ENCODE peak calls at places on chromosomes 11 and 22, in four cellular contexts. K is A549, N is HepG2, Q is HCT116. S is an unnamed sample.

GRCh38 chr11:63516109-63516508 is 10.2 kb downstream of the LGALS12 start:
- DNase-seq in K (no peak), N (no peak), Q (no peak), S (no peak)

GRCh38 chr22:20464096-20464614 is 26.5 kb upstream of the SCARF2 start:
- DNase-seq in K (no peak), Q (no peak), N (no peak), S (no peak)

GRCh38 chr11:107397357-107397756 is 60.3 kb downstream of the CWF19L2 start:
- DNase-seq in N (no peak), Q (peak), K (no peak), S (no peak)

GRCh38 chr22:35587447-35587870 is 29.7 kb downstream of the MB start:
- DNase-seq in N (no peak), Q (no peak), K (no peak), S (no peak)

GRCh38 chr22:45090364-45090960 is 73.3 kb upstream of the NUP50 start:
- DNase-seq in N (peak), K (no peak), Q (no peak), S (no peak)

GRCh38 chr22:44755956-44756361 is 3.6 kb downstream of the ARHGAP8 start:
- DNase-seq in N (no peak), K (no peak), Q (peak), S (no peak)

GRCh38 chr11:19220903-19221682 is 19.3 kb upstream of the CSRP3 start:
- DNase-seq in K (no peak), N (no peak), Q (no peak), S (no peak)

GRCh38 chr11:2581151-2581930 is 118.5 kb downstream of the KCNQ1OT1 start:
- DNase-seq in N (no peak), K (no peak), Q (no peak), S (no peak)

GRCh38 chr11:74641289-74641688 is 48.9 kb downstream of the POLD3 start:
- DNase-seq in Q (no peak), N (no peak), K (no peak), S (no peak)

GRCh38 chr11:46339816-46340215 is 7.4 kb upstream of the DGKZ start:
- DNase-seq in K (no peak), Q (no peak), N (no peak), S (peak)

GRCh38 chr22:38202437-38203089 is 769 bp downstream of the MAFF start:
- DNase-seq in N (peak), Q (no peak), K (no peak), S (peak)

GRCh38 chr11:126197277-126197939 is 14.0 kb downstream of the RPUSD4 start:
- DNase-seq in Q (no peak), N (no peak), K (no peak), S (no peak)

GRCh38 chr11:130775306-130776043 is 140.8 kb downstream of the SNX19 start:
- DNase-seq in Q (no peak), N (no peak), K (no peak), S (no peak)

GRCh38 chr11:128497057-128497957 is 90.1 kb downstream of the ETS1 start:
- DNase-seq in N (no peak), K (peak), Q (peak), S (peak)

GRCh38 chr11:61890536-61891330 is 612 bp downstream of the FADS3 start:
- DNase-seq in Q (no peak), K (peak), N (peak), S (peak)

GRCh38 chr11:116376054-116376453 is 396.7 kb downstream of the BUD13 start:
- DNase-seq in K (no peak), N (no peak), Q (no peak), S (no peak)

GRCh38 chr22:29309332-29310064 is 3.0 kb downstream of the GAS2L1 start:
- DNase-seq in N (no peak), Q (no peak), K (no peak), S (peak)

GRCh38 chr11:132746305-132746704 is 786.0 kb downstream of the OPCML start:
- DNase-seq in Q (no peak), K (no peak), N (no peak), S (no peak)

GRCh38 chr11:2901854-2902783 is 16.5 kb upstream of the CDKN1C start:
- DNase-seq in K (peak), N (peak), Q (peak), S (peak)

GRCh38 chr22:22841598-22841997 is 46.0 kb upstream of the IGLL5 start:
- DNase-seq in Q (no peak), N (no peak), K (no peak), S (no peak)

GRCh38 chr11:77104727-77105126 is 2.1 kb downstream of the OMP start:
- DNase-seq in N (no peak), Q (no peak), K (no peak), S (no peak)

GRCh38 chr11:16933756-16934603 is 80.2 kb downstream of the PLEKHA7 start:
- DNase-seq in K (no peak), Q (no peak), N (no peak), S (no peak)

GRCh38 chr22:18954941-18955571 is 19.0 kb upstream of the PRODH start:
- DNase-seq in Q (no peak), N (no peak), K (no peak), S (no peak)

GRCh38 chr22:20781272-20781990 is 7.5 kb downstream of the SERPIND1 start:
- DNase-seq in Q (no peak), N (no peak), K (no peak), S (peak)

GRCh38 chr11:84498016-84498415 is 1129.1 kb downstream of the DLG2 start:
- DNase-seq in Q (no peak), N (no peak), K (no peak), S (no peak)

GRCh38 chr11:74330065-74330858 is 18.8 kb upstream of the P4HA3 start:
- DNase-seq in Q (no peak), K (no peak), N (no peak), S (no peak)

GRCh38 chr22:49619301-49619700 is 208.4 kb downstream of the BRD1 start:
- DNase-seq in K (no peak), Q (no peak), N (no peak), S (no peak)

GRCh38 chr22:47163481-47163875 is 401.0 kb downstream of the TBC1D22A start:
- DNase-seq in N (no peak), Q (no peak), K (no peak), S (no peak)

GRCh38 chr11:66694732-66695207 is 17.1 kb upstream of the RBM4B start:
- DNase-seq in N (peak), K (peak), Q (peak), S (peak)

GRCh38 chr22:50694099-50694498 is 21.5 kb downstream of the SHANK3 start:
- DNase-seq in N (no peak), Q (no peak), K (no peak), S (peak)

GRCh38 chr22:24969588-24970301 is 17.2 kb downstream of the KIAA1671 start:
- DNase-seq in Q (peak), N (peak), K (no peak), S (no peak)

GRCh38 chr11:11311169-11311568 is 41.9 kb downstream of the CSNK2A3 start:
- DNase-seq in Q (no peak), N (no peak), K (no peak), S (peak)

GRCh38 chr22:46069518-46070214 is 80.7 kb upstream of the PPARA start:
- DNase-seq in N (no peak), Q (peak), K (no peak), S (peak)

GRCh38 chr22:28105396-28105795 is 186.3 kb upstream of the PITPNB start:
- DNase-seq in K (no peak), Q (no peak), N (no peak), S (peak)

GRCh38 chr22:46971141-46971775 is 208.8 kb downstream of the TBC1D22A start:
- DNase-seq in Q (no peak), N (no peak), K (no peak), S (no peak)

GRCh38 chr11:8092587-8093424 is 11.8 kb downstream of the TUB start:
- DNase-seq in Q (peak), K (peak), N (peak), S (peak)

GRCh38 chr11:98365185-98365584 is 655.6 kb upstream of the CNTN5 start:
- DNase-seq in N (no peak), Q (no peak), K (no peak), S (no peak)

GRCh38 chr11:102940714-102941588 is 14.6 kb downstream of the MMP13 start:
- DNase-seq in N (peak), K (peak), Q (peak), S (peak)
- TF ChIP-seq MAX in N (no peak), K (no peak), Q (no peak), S (no peak)

DNA sequence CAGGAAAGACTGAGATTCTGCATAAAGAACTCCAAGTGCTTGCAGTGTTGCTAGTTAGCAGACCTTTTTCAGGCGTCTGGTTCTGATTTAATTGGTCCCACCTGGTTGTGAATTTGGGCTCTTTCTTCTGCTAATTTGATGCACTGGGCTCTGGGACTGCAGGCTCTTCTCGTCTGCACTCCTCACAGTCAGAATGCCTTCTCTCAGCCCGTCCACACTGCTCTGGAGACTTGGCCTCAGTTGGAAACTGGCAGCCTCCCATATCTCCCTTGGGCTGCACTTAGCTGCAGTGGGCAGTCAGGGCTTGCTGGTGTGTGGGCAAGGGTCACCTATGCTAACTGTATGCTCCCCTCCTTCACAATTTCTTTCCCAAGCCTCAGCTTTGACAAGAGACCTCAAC is 1.5 kb downstream of the TRIM6 start:
- DNase-seq in K (no peak), N (no peak), Q (no peak), S (no peak)
- H3K4me3 ChIP-seq in K (peak), N (no peak), Q (no peak), S (no peak)

GRCh38 chr11:70481625-70482528 is 83.5 kb downstream of the CTTN start:
- DNase-seq in N (no peak), Q (peak), K (peak), S (no peak)
- TF ChIP-seq MAX in N (no peak), Q (peak), K (no peak), S (no peak)

GRCh38 chr22:30922151-30922611 is 46.4 kb downstream of the MORC2 start:
- DNase-seq in N (no peak), K (no peak), Q (no peak), S (peak)
- H3K4me3 ChIP-seq in N (no peak), K (no peak), Q (no peak), S (peak)

GRCh38 chr11:78270993-78271392 is 82.3 kb downstream of the USP35 start:
- DNase-seq in Q (no peak), N (no peak), K (no peak), S (no peak)
- TF ChIP-seq MAX in Q (no peak), N (no peak), K (no peak), S (no peak)

GRCh38 chr11:57235761-57236703 is 1.0 kb downstream of the APLNR start:
- DNase-seq in N (no peak), K (no peak), Q (no peak), S (no peak)

GRCh38 chr11:57239348-57239747 is 2.3 kb upstream of the APLNR start:
- DNase-seq in K (no peak), N (no peak), Q (no peak), S (no peak)

GRCh38 chr11:57240757-57241156 is 3.7 kb upstream of the APLNR start:
- DNase-seq in N (no peak), Q (no peak), K (no peak), S (no peak)

GRCh38 chr11:57240007-57240406 is 3.0 kb upstream of the APLNR start:
- DNase-seq in N (no peak), K (no peak), Q (no peak), S (no peak)

GRCh38 chr11:57237204-57237681 is at the start of gene APLNR:
- DNase-seq in K (no peak), N (no peak), Q (no peak), S (peak)
- H3K4me3 ChIP-seq in K (no peak), N (no peak), Q (no peak), S (no peak)

DNA sequence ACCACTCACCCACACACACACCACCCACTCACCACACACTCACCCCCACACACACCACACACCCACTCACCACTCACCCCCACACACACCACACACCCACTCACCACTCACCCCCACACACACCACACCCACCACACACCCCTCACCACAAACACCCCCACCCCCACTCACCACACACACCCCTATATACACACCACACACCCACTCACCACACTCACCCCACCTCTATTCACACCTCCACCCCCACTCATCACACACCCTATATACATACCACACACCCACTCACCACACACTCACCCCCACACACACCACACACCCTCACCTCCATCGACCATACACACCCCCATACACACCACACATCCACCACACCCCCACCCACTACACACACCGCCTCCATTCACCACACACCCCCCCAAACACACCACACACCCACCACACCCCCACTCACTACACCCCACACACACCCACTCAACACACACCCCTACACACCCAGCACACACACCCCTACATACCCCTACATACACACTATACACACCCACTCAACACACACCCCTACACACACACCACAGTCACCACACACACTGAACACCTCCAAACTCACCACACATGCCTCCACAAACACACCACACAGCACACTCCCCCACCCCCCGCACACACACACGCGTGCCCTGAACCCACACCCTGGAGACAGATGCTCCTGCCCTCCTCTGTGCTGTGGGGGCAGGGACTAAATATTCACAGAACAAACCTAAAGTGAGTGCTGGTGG is 19.0 kb upstream of the TTLL12 start:
- DNase-seq in N (no peak), K (no peak), Q (no peak), S (no peak)
- TF ChIP-seq MAX in N (no peak), K (no peak), Q (no peak), S (no peak)

S was measured in NB4.